ENCODE peak calls at places on chromosome 3, in four cellular contexts. Y is RWPE1, P is psoas muscle, S is NB4. E is an unnamed sample.

GRCh38 chr3:9244495-9245183 is 4.8 kb downstream of the SRGAP3 start:
- DNase-seq in S (no peak), P (no peak), Y (no peak), E (no peak)

GRCh38 chr3:188929138-188929537 is 242.6 kb upstream of the TPRG1 start:
- DNase-seq in Y (no peak), S (no peak), P (no peak), E (no peak)

GRCh38 chr3:65436580-65436979 is 602.1 kb downstream of the MAGI1 start:
- DNase-seq in Y (no peak), S (peak), P (no peak), E (no peak)

GRCh38 chr3:183930069-183930468 is 45.4 kb upstream of the PARL start:
- DNase-seq in S (no peak), Y (no peak), P (no peak), E (no peak)

GRCh38 chr3:99114565-99115291 is 213.2 kb upstream of the DCBLD2 start:
- DNase-seq in S (peak), Y (peak), P (no peak), E (no peak)

GRCh38 chr3:106183762-106184391 is 315.1 kb upstream of the CBLB start:
- DNase-seq in P (no peak), S (no peak), Y (peak), E (no peak)

GRCh38 chr3:47578691-47579632 is at the start of gene CSPG5:
- DNase-seq in Y (no peak), S (peak), P (peak), E (peak)

GRCh38 chr3:112392393-112393359 is 59.7 kb downstream of the CD200 start:
- DNase-seq in Y (no peak), S (no peak), P (no peak), E (no peak)

GRCh38 chr3:154122912-154123559 is 1.8 kb downstream of the ARHGEF26 start:
- DNase-seq in Y (no peak), S (no peak), P (no peak), E (no peak)

GRCh38 chr3:59774613-59775012 is 724.8 kb upstream of the CFAP20DC start:
- DNase-seq in Y (peak), S (no peak), P (no peak), E (no peak)

GRCh38 chr3:14216257-14217048 is 37.8 kb downstream of the LSM3 start:
- DNase-seq in S (peak), P (no peak), Y (no peak), E (no peak)

GRCh38 chr3:36941162-36941561 is 3.7 kb downstream of the TRANK1 start:
- DNase-seq in Y (no peak), P (no peak), S (no peak), E (no peak)

GRCh38 chr3:170751083-170751893 is 118.7 kb downstream of the RPL22L1 start:
- DNase-seq in Y (peak), S (no peak), P (peak), E (no peak)

GRCh38 chr3:182671942-182672341 is 121.4 kb upstream of the ATP11B start:
- DNase-seq in S (no peak), P (no peak), Y (no peak), E (no peak)

GRCh38 chr3:89434621-89435380 is 327.4 kb downstream of the EPHA3 start:
- DNase-seq in P (no peak), Y (no peak), S (no peak), E (no peak)

DNA sequence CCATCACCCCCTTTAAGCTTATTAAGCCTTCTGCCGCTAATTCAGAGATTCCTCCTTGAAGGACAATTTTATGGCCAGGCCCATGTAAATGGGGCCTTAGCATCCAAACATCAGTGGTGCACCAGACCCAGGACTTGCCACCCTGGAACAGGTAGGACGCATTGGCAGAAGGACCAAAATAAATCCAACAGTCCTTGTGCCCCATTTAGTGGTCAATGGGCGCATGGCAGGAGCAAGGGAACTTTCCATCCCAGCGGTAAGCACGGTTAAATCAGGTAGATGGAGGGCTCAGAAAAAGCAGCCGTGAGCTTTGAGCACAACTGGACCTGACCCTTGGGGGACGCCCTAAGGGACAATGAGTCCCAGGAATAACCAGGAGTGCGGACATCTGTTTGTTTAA is 540.8 kb upstream of the ROBO1 start:
- DNase-seq in Y (no peak), P (no peak), S (no peak), E (no peak)
- TF ChIP-seq CTCF in Y (no peak), P (no peak), S (no peak), E (no peak)

DNA sequence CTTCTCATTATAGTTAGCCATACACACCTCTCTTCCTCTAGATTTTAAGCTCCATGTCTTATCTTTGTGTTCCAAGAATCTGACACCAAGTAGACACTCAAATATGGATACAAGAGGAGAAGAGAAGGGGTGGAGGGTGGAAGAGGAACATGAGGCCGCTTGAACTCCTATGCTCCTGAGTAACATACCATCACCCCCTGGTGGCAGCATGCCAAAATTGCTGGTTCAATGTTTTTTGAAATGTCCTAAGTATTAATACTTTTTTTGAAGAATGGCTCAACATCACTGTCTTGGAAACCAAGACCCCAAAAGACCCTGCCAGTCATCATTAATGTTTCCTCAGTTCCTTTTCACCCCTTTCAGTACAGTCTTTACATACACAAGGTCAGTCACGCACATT is 71.8 kb upstream of the HACD2 start:
- DNase-seq in P (no peak), Y (no peak), S (peak), E (no peak)
- TF ChIP-seq CTCF in P (peak), Y (no peak), S (peak), E (peak)

GRCh38 chr3:195907730-195908438 is 467 bp downstream of the TNK2 start:
- DNase-seq in S (peak), Y (no peak), P (peak), E (no peak)

GRCh38 chr3:195910499-195910845 is 2.1 kb upstream of the TNK2 start:
- DNase-seq in Y (no peak), S (no peak), P (no peak), E (no peak)

GRCh38 chr3:195908439-195909293 is at the start of gene TNK2:
- DNase-seq in P (peak), Y (no peak), S (peak), E (no peak)

GRCh38 chr3:195909645-195910498 is 1.5 kb upstream of the TNK2 start:
- DNase-seq in S (peak), P (peak), Y (peak), E (peak)

DNA sequence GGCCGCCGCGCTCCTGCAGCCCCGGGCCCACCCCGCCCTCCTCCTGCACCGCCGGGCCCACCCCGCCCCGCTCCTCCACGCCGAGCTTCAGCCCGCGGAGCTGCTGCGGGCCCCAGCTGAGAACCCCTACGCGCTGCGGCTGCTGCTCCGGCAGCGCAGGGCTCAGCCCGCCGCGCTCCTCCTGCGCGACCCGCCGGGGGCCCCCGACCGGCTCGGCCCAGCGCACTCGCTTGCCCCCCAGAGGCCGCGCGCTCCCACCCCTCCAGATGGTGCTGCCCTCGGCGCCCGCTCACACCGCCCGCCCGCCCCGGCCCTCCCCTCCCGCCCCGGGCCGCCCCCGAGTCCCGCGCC is 918 bp upstream of the TNK2 start:
- DNase-seq in P (no peak), Y (no peak), S (peak), E (no peak)
- TF ChIP-seq CTCF in P (no peak), Y (no peak), S (no peak), E (no peak)

GRCh38 chr3:176514297-176514696 is 683.0 kb downstream of the TBL1XR1 start:
- DNase-seq in S (peak), Y (peak), P (no peak), E (no peak)
- TF ChIP-seq CTCF in S (peak), Y (peak), P (peak), E (peak)

DNA sequence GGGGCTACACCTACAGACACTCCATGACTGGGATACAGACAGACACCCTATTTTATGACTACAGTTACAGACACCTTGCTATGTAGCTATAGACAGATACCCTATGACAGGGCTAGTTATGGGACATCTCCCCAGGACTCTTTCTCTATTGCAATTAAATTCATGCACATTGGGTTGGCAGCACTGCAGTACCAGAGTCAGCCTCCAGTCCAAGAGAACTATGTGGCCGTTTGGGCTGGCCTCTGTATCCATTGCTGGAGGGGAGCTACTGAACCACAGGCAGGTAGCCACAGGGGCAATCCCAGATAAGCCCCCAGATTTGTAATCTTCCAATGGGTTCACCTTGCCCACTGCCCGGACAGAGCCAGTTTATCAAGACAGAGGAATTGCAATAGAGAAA is 108.4 kb upstream of the SPATA16 start:
- DNase-seq in P (no peak), S (no peak), Y (no peak), E (no peak)
- TF ChIP-seq CTCF in P (no peak), S (no peak), Y (no peak), E (no peak)

GRCh38 chr3:178320481-178321352 is 215.5 kb upstream of the KCNMB2 start:
- DNase-seq in Y (no peak), P (no peak), S (no peak), E (no peak)

DNA sequence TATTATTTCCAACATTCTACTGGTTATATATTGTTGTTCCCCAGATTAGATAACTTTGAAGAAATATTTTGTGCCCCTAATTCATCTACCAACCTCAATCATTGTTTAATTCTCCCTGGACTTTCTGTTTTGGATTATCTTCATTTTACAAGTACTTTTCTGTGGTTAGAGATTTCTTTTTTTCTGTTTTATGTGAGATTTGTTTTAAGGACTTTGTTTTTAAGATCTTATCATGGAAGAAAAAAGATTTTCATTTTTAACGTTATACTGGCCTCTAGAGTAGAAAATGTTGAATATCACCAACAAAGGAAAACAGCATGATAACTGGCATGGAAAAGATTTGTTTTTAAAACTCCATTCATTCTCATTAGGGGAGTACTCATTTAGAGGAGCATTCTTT is 210.9 kb upstream of the KCNMB2 start:
- DNase-seq in Y (peak), P (no peak), S (no peak), E (no peak)
- TF ChIP-seq CTCF in Y (peak), P (peak), S (no peak), E (peak)

DNA sequence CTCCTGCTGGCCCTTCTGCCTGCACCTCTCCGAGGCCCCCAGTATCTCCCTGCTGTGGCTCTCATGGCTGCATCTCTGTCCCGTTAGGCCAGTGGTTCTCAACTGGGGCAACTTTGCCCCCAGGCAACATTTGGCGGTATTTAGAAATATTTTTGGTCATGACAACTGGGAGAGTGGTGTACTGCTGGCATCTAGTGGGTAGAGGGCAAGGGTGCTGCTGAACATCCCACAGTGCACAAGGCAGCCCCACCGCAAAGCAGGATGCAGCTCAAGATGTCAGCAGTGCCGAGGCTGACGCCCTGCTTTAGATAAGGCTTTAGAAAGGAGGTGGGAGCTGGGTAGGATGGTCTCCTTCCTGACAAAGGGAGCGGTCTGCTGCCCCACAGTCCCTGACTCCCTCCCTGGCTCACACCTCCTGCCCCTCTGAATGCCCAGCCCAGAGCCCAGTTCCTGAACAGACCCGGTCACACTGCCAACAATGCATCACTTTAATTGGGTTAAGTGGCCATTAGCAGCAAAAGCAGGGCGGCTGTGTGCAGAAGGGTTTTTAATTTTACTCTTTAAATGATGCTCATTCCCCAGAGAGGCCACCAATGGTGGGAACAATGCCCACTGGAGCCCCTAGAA is 68.8 kb upstream of the TMEM115 start:
- DNase-seq in Y (peak), P (no peak), S (peak), E (no peak)
- TF ChIP-seq CTCF in Y (peak), P (no peak), S (no peak), E (no peak)

GRCh38 chr3:7793786-7794185 is 707.8 kb upstream of the LMCD1 start:
- DNase-seq in P (no peak), Y (no peak), S (no peak), E (no peak)

GRCh38 chr3:7788881-7789280 is 712.7 kb upstream of the LMCD1 start:
- DNase-seq in P (no peak), Y (no peak), S (no peak), E (no peak)

GRCh38 chr3:7789324-7789723 is 712.3 kb upstream of the LMCD1 start:
- DNase-seq in Y (no peak), S (no peak), P (no peak), E (no peak)

GRCh38 chr3:7787871-7788828 is 713.5 kb upstream of the LMCD1 start:
- DNase-seq in Y (no peak), P (no peak), S (no peak), E (no peak)
- TF ChIP-seq CTCF in Y (no peak), P (no peak), S (no peak), E (peak)

E was measured in D721Med.